ENCODE peak calls at places on chromosome 4, in nine cellular contexts. L is activated effector memory CD4-positive, alpha-beta T cell treated with Interleukin-2 at 50 U/mL for 16 hours; I is mucosa of descending colon; M is astrocyte of the spinal cord; D is HS-5; N is heart left ventricle; U is stimulated activated CD4-positive, alpha-beta T cell treated with anti-CD3 and anti-CD28 coated beads, Interleukin-15, amount 100 ng/mL, for 1 hour; V is cerebellum; P is fibroblast of lung. J is an unnamed sample.

GRCh38 chr4:186792994-186793393 is 69.3 kb upstream of the FAT1 start:
- DNase-seq in L (no peak), I (no peak), N (no peak), M (peak; percentile 69), P (peak; percentile 61), U (no peak), V (peak; percentile 69), D (no peak), J (no peak)

GRCh38 chr4:71498002-71498401 is 159.2 kb downstream of the SLC4A4 start:
- DNase-seq in M (no peak), I (no peak), V (no peak), N (no peak), U (no peak), P (peak; percentile 45), D (no peak), L (no peak), J (no peak)

GRCh38 chr4:20552004-20552403 is 148.3 kb upstream of the PACRGL start:
- DNase-seq in D (no peak), M (no peak), P (no peak), I (no peak), N (no peak), L (no peak), U (no peak), V (no peak), J (no peak)

GRCh38 chr4:124167602-124168001 is 544.9 kb downstream of the ANKRD50 start:
- DNase-seq in U (no peak), I (no peak), L (no peak), N (peak; percentile 14), V (no peak), D (no peak), P (peak; percentile 59), M (no peak), J (no peak)

GRCh38 chr4:36218121-36218520 is 26.2 kb downstream of the ARAP2 start:
- DNase-seq in P (no peak), M (no peak), N (no peak), L (no peak), V (no peak), I (no peak), D (no peak), U (no peak), J (no peak)

GRCh38 chr4:20895208-20895607 is 194.9 kb downstream of the PACRGL start:
- DNase-seq in V (no peak), N (no peak), U (no peak), L (no peak), D (no peak), M (no peak), P (no peak), I (no peak), J (no peak)

GRCh38 chr4:86967798-86968197 is 33.0 kb downstream of the AFF1 start:
- DNase-seq in P (peak; percentile 59), D (no peak), N (no peak), V (no peak), M (peak; percentile 43), I (no peak), L (no peak), U (no peak), J (no peak)

GRCh38 chr4:162911349-162911748 is 255.3 kb downstream of the NAF1 start:
- DNase-seq in I (no peak), U (no peak), M (no peak), N (no peak), V (no peak), L (no peak), D (no peak), P (no peak), J (no peak)

GRCh38 chr4:165326831-165327210 is 648 bp upstream of the MSMO1 start:
- DNase-seq in N (no peak), U (no peak), M (no peak), P (no peak), D (no peak), I (peak; percentile 56), V (peak; percentile 27), L (no peak), J (no peak)

GRCh38 chr4:186018756-186019155 is 50.2 kb upstream of the TLR3 start:
- DNase-seq in L (no peak), U (no peak), N (no peak), V (no peak), D (no peak), M (no peak), P (no peak), I (no peak), J (no peak)

GRCh38 chr4:184506527-184507121 is 32.3 kb upstream of the IRF2 start:
- DNase-seq in U (no peak), D (no peak), M (no peak), P (no peak), V (no peak), L (no peak), N (no peak), I (peak; percentile 23), J (no peak)

GRCh38 chr4:113404846-113405245 is 355.4 kb downstream of the ANK2 start:
- DNase-seq in D (no peak), M (no peak), N (no peak), P (no peak), L (no peak), I (no peak), V (no peak), U (no peak), J (no peak)

GRCh38 chr4:8744083-8744805 is 127.4 kb downstream of the HMX1 start:
- DNase-seq in V (no peak), P (no peak), M (no peak), L (no peak), U (no peak), N (no peak), I (no peak), D (no peak), J (no peak)

GRCh38 chr4:86967061-86967460 is 32.2 kb downstream of the AFF1 start:
- DNase-seq in M (no peak), D (no peak), I (no peak), U (no peak), P (no peak), V (no peak), N (no peak), L (no peak), J (no peak)

GRCh38 chr4:99651811-99652545 is 5.7 kb downstream of the C4orf54 start:
- DNase-seq in P (no peak), D (no peak), M (no peak), V (no peak), N (peak; percentile 61), I (no peak), U (no peak), L (no peak), J (no peak)

GRCh38 chr4:11338990-11339782 is 89.5 kb downstream of the HS3ST1 start:
- DNase-seq in U (no peak), P (no peak), M (no peak), D (no peak), L (no peak), V (no peak), N (no peak), I (no peak), J (no peak)

GRCh38 chr4:167989815-167990214 is 102.5 kb upstream of the ANXA10 start:
- DNase-seq in V (no peak), M (no peak), U (no peak), N (no peak), I (no peak), D (no peak), P (no peak), L (no peak), J (no peak)

GRCh38 chr4:87092389-87093141 is 127.9 kb downstream of the KLHL8 start:
- DNase-seq in V (peak; percentile 28), I (peak; percentile 78), L (no peak), M (peak; percentile 77), U (no peak), N (no peak), D (peak; percentile 63), P (peak; percentile 94), J (no peak)

J was measured in activated CD8-positive, alpha-beta memory T cell treated with anti-CD3 and anti-CD28 coated beads for 1 hour.